ENCODE peak calls at places on chromosomes 3 and 15, in ten cellular contexts. A, M, N, J, I, P, L, S, Q and U are unnamed samples. For H3K4me1, the result is how much of the 10 kb centered on the place peaks cover.

GRCh38 chr3:128548426-128549282 is 55.7 kb upstream of the GATA2 start:
- DNase-seq in P (no peak), A (peak), M (no peak), Q (no peak), I (no peak), N (peak), L (no peak), S (no peak), J (no peak), U (no peak)

GRCh38 chr15:32656091-32656860 is 14.8 kb downstream of the SCG5 start:
- DNase-seq in P (no peak), A (no peak), L (no peak), M (no peak), Q (no peak), J (no peak), N (no peak), I (peak), S (no peak), U (no peak)

GRCh38 chr3:30779686-30780287 is 114.7 kb downstream of the GADL1 start:
- DNase-seq in M (no peak), J (no peak), Q (no peak), S (no peak), L (peak), N (peak), I (peak), P (no peak), A (no peak), U (no peak)

GRCh38 chr3:5202267-5202666 is 14.8 kb downstream of the EDEM1 start:
- DNase-seq in Q (no peak), M (no peak), S (no peak), A (no peak), L (no peak), N (peak), I (no peak), P (no peak), J (no peak), U (no peak)

GRCh38 chr15:81567924-81568323 is 193.9 kb upstream of the TMC3 start:
- DNase-seq in Q (no peak), J (no peak), M (no peak), S (no peak), N (no peak), A (no peak), L (peak), P (no peak), I (no peak), U (no peak)

GRCh38 chr3:194139977-194140351 is 4.0 kb downstream of the HES1 start:
- DNase-seq in I (no peak), N (peak), M (no peak), J (no peak), L (no peak), S (no peak), Q (no peak), P (no peak), A (no peak), U (no peak)

GRCh38 chr3:136544532-136544931 is 207.6 kb downstream of the STAG1 start:
- DNase-seq in P (no peak), S (no peak), J (no peak), Q (no peak), M (no peak), I (peak), A (no peak), L (no peak), N (peak), U (no peak)

GRCh38 chr3:171804618-171805389 is 5.5 kb downstream of the PLD1 start:
- DNase-seq in S (no peak), A (no peak), N (peak), M (no peak), L (no peak), I (no peak), J (no peak), Q (no peak), P (no peak), U (no peak)

GRCh38 chr3:71214797-71215196 is 368.7 kb downstream of the FOXP1 start:
- DNase-seq in L (no peak), S (no peak), I (no peak), Q (no peak), J (no peak), A (no peak), P (no peak), N (no peak), M (no peak), U (no peak)

GRCh38 chr3:119236756-119237155 is 3.9 kb downstream of the B4GALT4 start:
- DNase-seq in A (no peak), Q (peak), S (no peak), P (peak), J (no peak), L (no peak), N (no peak), M (no peak), I (no peak), U (no peak)

GRCh38 chr3:171704002-171704401 is 106.3 kb downstream of the PLD1 start:
- DNase-seq in N (peak), Q (no peak), P (no peak), S (no peak), A (no peak), L (peak), M (no peak), I (peak), J (no peak), U (no peak)

GRCh38 chr15:70509282-70510272 is 253.8 kb downstream of the UACA start:
- DNase-seq in I (no peak), J (no peak), M (no peak), N (no peak), S (no peak), A (no peak), P (no peak), Q (peak), L (no peak), U (no peak)

GRCh38 chr15:72491768-72492167 is 17.6 kb downstream of the ARIH1 start:
- DNase-seq in I (peak), M (no peak), A (no peak), P (no peak), J (no peak), L (no peak), N (peak), Q (no peak), S (no peak), U (no peak)

GRCh38 chr3:74614133-74614967 is at the start of gene CNTN3:
- DNase-seq in M (peak), P (peak), A (no peak), J (peak), Q (peak), S (peak), N (peak), I (peak), L (peak), U (peak)

GRCh38 chr3:42733501-42734262 is 31.1 kb upstream of the HHATL start:
- DNase-seq in N (no peak), P (no peak), S (no peak), I (no peak), J (no peak), Q (no peak), L (peak), A (no peak), M (no peak), U (no peak)

GRCh38 chr3:101638262-101638745 is 38.6 kb downstream of the ZBTB11 start:
- DNase-seq in M (no peak), N (no peak), L (peak), I (no peak), S (no peak), P (no peak), J (no peak), Q (peak), A (no peak), U (no peak)

GRCh38 chr3:46646700-46647099 is 34.4 kb downstream of the FAM240A start:
- DNase-seq in M (no peak), Q (no peak), P (no peak), N (peak), L (no peak), J (no peak), S (no peak), I (peak), A (no peak), U (no peak)

GRCh38 chr15:67130673-67131601 is 65.5 kb downstream of the SMAD3 start:
- DNase-seq in I (no peak), J (peak), A (no peak), Q (no peak), L (no peak), S (no peak), P (no peak), N (peak), M (no peak), U (no peak)

DNA sequence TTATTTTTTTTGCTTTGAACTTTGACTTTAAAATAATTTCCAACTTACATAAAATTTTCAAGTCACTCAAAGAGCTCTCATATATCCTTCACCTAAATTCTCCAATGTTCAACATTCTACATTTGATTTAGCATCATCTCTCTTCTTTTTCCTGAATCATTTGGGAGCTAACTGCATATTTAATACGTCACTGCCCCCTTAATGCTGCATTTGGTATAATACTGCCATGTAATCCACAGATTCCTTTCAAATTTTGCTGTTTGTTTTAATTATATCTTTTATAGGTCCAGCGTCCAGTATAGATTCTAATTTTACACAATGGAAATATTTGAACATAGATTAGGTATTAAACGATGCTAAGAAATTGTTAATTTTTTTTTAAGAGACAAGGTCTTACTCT is 2.3 kb upstream of the EIF2AK4 start:
- DNase-seq in Q (no peak), P (no peak), A (no peak), I (no peak), J (no peak), S (no peak), N (peak), L (no peak), M (no peak), U (no peak)
- H3K4me1 ChIP-seq in Q (under half), P (under half), A (under half), I (under half), J (under half), S (under half), N (under half), L (under half), M (under half), U (under half)

GRCh38 chr3:124883191-124883747 is 3.9 kb downstream of the ITGB5 start:
- DNase-seq in S (no peak), L (peak), N (no peak), Q (no peak), A (no peak), M (no peak), P (no peak), J (no peak), I (no peak), U (no peak)

GRCh38 chr3:124881976-124882697 is 5.0 kb downstream of the ITGB5 start:
- DNase-seq in P (no peak), L (no peak), J (no peak), N (peak), A (no peak), S (no peak), M (no peak), Q (no peak), I (no peak), U (no peak)

GRCh38 chr3:124882749-124883148 is 4.4 kb downstream of the ITGB5 start:
- DNase-seq in M (no peak), Q (no peak), J (no peak), A (no peak), N (peak), S (no peak), L (peak), I (no peak), P (no peak), U (no peak)

GRCh38 chr3:124885466-124886167 is 1.5 kb downstream of the ITGB5 start:
- DNase-seq in N (peak), L (peak), P (no peak), S (no peak), I (peak), J (no peak), M (no peak), A (no peak), Q (no peak), U (no peak)

GRCh38 chr3:124883766-124884473 is 3.2 kb downstream of the ITGB5 start:
- DNase-seq in S (no peak), N (peak), J (no peak), A (no peak), Q (no peak), I (no peak), M (no peak), L (no peak), P (no peak), U (no peak)
- H3K4me1 ChIP-seq in S (under half), N (under half), J (half or more), A (half or more), Q (under half), I (half or more), M (under half), L (half or more), P (under half), U (under half)

DNA sequence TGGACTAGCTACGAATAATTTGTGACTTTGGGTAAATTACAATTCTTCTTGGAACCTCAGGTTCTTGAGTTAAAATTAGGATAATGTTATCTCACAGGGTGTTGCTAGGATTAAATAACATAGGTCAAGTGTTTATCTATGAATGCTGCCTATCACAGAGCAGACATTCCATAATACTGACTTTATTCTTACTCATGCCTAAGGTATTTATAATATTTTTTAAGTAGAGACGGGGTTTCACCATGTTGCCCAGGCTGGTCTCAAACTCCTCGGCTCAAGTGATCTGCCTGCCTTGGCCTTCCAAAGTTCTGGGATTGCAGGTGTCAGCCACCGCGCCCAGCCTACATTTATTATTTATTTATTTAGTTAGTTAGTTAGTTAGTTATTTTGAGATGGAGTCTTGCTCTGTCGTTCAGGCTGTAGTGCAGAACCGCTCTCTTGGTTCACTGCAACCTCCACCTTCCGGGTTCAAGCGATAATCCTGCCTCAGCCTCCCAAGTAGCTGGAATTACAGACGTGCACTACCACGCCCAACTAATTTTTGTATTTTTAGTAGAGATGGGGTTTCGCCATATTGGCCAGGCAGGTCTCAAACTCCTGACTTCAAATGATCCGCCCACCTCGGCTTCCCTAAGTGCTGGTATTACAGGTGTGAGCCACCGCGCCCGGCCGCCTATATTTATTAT is 742 bp upstream of the ZNF106 start:
- DNase-seq in N (peak), J (no peak), L (no peak), P (no peak), S (no peak), A (no peak), M (no peak), I (peak), Q (no peak), U (no peak)
- H3K4me1 ChIP-seq in N (under half), J (under half), L (under half), P (under half), S (under half), A (under half), M (under half), I (under half), Q (half or more), U (under half)

DNA sequence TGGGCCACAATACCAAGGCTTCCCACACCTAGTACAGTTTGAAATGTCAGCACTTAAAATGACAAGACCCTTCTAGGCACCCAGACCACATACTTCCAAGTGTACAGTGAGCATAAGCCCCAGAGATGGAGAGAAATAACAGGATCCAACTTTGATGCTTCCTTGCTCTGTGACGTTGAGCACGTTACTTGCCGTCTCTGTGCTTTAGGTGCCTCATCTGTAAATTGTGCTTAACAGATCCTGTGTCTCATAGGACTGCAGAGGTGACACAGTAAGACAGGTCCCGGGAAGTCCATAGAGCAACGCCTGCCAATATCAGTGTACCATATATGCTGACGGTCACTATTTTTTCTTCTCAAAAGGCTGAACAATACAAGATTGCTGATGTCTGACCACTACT is 59.1 kb downstream of the LRIG1 start:
- DNase-seq in Q (no peak), I (no peak), A (no peak), L (no peak), S (no peak), P (no peak), J (no peak), N (no peak), M (no peak), U (no peak)
- H3K4me1 ChIP-seq in Q (under half), I (under half), A (half or more), L (half or more), S (half or more), P (under half), J (half or more), N (under half), M (half or more), U (half or more)

GRCh38 chr3:62369476-62369743 is 3.9 kb downstream of the FEZF2 start:
- DNase-seq in M (no peak), A (no peak), I (no peak), S (no peak), J (no peak), P (no peak), L (no peak), Q (no peak), N (no peak), U (no peak)

GRCh38 chr3:62371032-62371734 is 2.2 kb downstream of the FEZF2 start:
- DNase-seq in L (peak), P (no peak), A (no peak), M (no peak), I (no peak), N (no peak), Q (no peak), J (no peak), S (no peak), U (no peak)

GRCh38 chr3:62368705-62369475 is 4.5 kb downstream of the FEZF2 start:
- DNase-seq in I (no peak), N (peak), L (peak), J (no peak), Q (no peak), S (no peak), M (no peak), A (no peak), P (no peak), U (no peak)

GRCh38 chr3:62371735-62372591 is 1.4 kb downstream of the FEZF2 start:
- DNase-seq in I (no peak), L (peak), Q (no peak), M (no peak), S (no peak), P (peak), A (no peak), J (no peak), N (no peak), U (peak)

DNA sequence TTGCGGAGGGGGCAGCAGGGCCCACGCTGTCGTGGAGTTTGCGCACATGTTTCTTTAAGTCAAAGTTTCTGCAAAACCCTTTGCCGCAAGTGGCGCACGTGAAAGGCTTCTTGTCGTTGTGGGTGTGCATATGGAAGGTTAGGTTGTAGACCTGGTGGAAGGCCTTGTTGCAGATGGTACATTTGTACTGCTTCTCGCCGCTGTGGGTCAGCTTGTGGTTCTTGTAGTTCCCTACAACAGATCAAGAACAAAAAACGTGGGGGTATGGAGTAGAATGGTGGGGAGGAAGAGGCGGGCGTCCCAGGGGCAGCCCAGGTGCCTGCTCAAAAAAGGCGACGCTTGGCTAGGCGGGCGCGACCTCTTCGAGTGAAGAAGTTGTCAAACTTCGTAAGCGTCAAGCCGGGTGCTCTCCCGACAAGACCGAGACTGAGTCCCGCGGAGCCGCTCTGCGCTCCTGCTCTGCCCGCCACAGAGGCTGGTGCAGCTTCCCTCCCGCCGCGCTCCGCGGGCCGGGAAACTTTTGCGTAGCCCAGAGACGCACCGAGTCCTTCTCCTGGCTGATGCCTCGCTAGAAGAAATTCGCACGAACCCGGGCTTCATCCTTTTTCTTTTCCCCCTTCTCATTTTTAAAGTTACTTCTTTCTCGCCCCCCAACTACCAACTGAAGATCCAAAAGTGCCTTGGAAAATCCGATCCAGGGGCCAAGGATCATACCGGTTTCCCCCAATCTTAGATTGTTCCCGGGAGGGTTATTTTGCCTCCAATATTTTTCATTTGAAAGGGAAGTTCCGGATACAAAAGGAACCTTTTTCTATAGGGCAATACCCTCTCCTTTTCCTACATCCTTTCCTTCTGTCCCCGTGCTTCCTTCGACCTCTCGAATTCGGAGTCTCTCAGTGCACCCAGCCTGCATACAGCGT is 3.0 kb downstream of the FEZF2 start:
- DNase-seq in M (no peak), Q (no peak), J (no peak), I (no peak), S (no peak), L (peak), P (no peak), A (no peak), N (no peak), U (no peak)
- H3K4me1 ChIP-seq in M (under half), Q (under half), J (half or more), I (under half), S (under half), L (half or more), P (under half), A (half or more), N (under half), U (under half)

GRCh38 chr3:12755754-12756153 is 3.3 kb downstream of the TMEM40 start:
- DNase-seq in M (no peak), Q (no peak), L (no peak), A (no peak), S (no peak), P (no peak), N (no peak), I (no peak), J (no peak), U (no peak)
- H3K4me1 ChIP-seq in M (under half), Q (under half), L (under half), A (under half), S (under half), P (under half), N (under half), I (half or more), J (under half), U (under half)